ENCODE peak calls at places on chromosome X, in five cellular contexts. V is skeletal muscle cell, U is GM20000, Y is nephron progenitor cell, J is hepatocyte. K is an unnamed sample.

GRCh38 chrX:118780509-118780908 is 43.1 kb upstream of the ZCCHC12 start:
- DNase-seq in V (no peak), U (no peak), Y (no peak), J (no peak), K (no peak)

GRCh38 chrX:69015564-69016218 is 149.6 kb downstream of the PJA1 start:
- DNase-seq in V (no peak), U (no peak), Y (no peak), J (no peak), K (no peak)

GRCh38 chrX:74242050-74242449 is 61.9 kb upstream of the ZCCHC13 start:
- DNase-seq in V (no peak), U (no peak), Y (no peak), J (no peak), K (no peak)

GRCh38 chrX:46375831-46376230 is 169.4 kb downstream of the ZNF674 start:
- DNase-seq in V (no peak), U (no peak), Y (no peak), J (no peak), K (no peak)

GRCh38 chrX:81263067-81263466 is 61.2 kb downstream of the SH3BGRL start:
- DNase-seq in V (no peak), U (no peak), Y (no peak), J (no peak), K (no peak)

GRCh38 chrX:70292788-70293187 is 2.9 kb downstream of the KIF4A start:
- DNase-seq in V (no peak), U (no peak), Y (no peak), J (no peak), K (no peak)

GRCh38 chrX:38654302-38654701 is 93.0 kb downstream of the TSPAN7 start:
- DNase-seq in V (no peak), U (no peak), Y (no peak), J (peak; percentile 35), K (peak; percentile 0)

GRCh38 chrX:20218809-20219505 is 47.8 kb downstream of the RPS6KA3 start:
- DNase-seq in V (no peak), U (no peak), Y (no peak), J (peak; percentile 35), K (no peak)

GRCh38 chrX:34300871-34301270 is 168.8 kb upstream of the FAM47A start:
- DNase-seq in V (peak; percentile 3), U (peak; percentile 1), Y (peak; percentile 53), J (peak; percentile 73), K (peak; percentile 17)